ENCODE peak calls at places on chromosomes 13 and 19, in ten cellular contexts. T is cardiac muscle cell; K is DND-41; O is CD8-positive, alpha-beta memory T cell; F is PC-3; M is heart left ventricle; Q is ovary; D is heart right ventricle; P is tibial nerve; G is neuronal stem cell. S is an unnamed sample.

GRCh38 chr19:42132030-42132628 is at the start of gene POU2F2:
- DNase-seq in T (no peak), K (peak), O (peak), F (no peak), M (peak), Q (no peak), D (peak), P (no peak), G (no peak), S (peak)

GRCh38 chr13:97108535-97108910 is 113.6 kb upstream of the MBNL2 start:
- DNase-seq in T (no peak), K (no peak), O (no peak), F (peak), M (no peak), Q (no peak), D (no peak), P (no peak), G (no peak), S (no peak)

GRCh38 chr19:6838062-6838655 is 49.2 kb upstream of the ADGRE1 start:
- DNase-seq in T (no peak), K (no peak), O (no peak), F (no peak), M (no peak), Q (no peak), D (no peak), P (no peak), G (no peak), S (no peak)

GRCh38 chr13:113298001-113298945 is 1.2 kb downstream of the LAMP1 start:
- DNase-seq in T (no peak), K (no peak), O (no peak), F (peak), M (no peak), Q (no peak), D (no peak), P (no peak), G (no peak), S (no peak)

GRCh38 chr13:114152831-114153371 is 20.5 kb upstream of the RASA3 start:
- DNase-seq in T (no peak), K (no peak), O (no peak), F (no peak), M (no peak), Q (no peak), D (no peak), P (no peak), G (no peak), S (no peak)

GRCh38 chr13:109862627-109863026 is 76.2 kb upstream of the IRS2 start:
- DNase-seq in T (no peak), K (no peak), O (no peak), F (peak), M (no peak), Q (no peak), D (no peak), P (no peak), G (no peak), S (no peak)

GRCh38 chr19:15829786-15830185 is 14.3 kb upstream of the OR10H1 start:
- DNase-seq in T (no peak), K (no peak), O (no peak), F (no peak), M (no peak), Q (no peak), D (no peak), P (no peak), G (no peak), S (no peak)

GRCh38 chr13:28059214-28059613 is 41.2 kb downstream of the FLT3 start:
- DNase-seq in T (peak), K (peak), O (peak), F (peak), M (peak), Q (no peak), D (peak), P (no peak), G (peak), S (peak)

GRCh38 chr13:24116103-24116502 is 44.4 kb upstream of the SPATA13 start:
- DNase-seq in T (no peak), K (no peak), O (no peak), F (no peak), M (no peak), Q (no peak), D (no peak), P (no peak), G (no peak), S (no peak)

GRCh38 chr13:106528711-106529414 is 6.6 kb downstream of the EFNB2 start:
- DNase-seq in T (no peak), K (no peak), O (no peak), F (no peak), M (no peak), Q (no peak), D (no peak), P (no peak), G (peak), S (no peak)

GRCh38 chr19:47475460-47475859 is 3.8 kb upstream of the SLC8A2 start:
- DNase-seq in T (no peak), K (no peak), O (no peak), F (no peak), M (no peak), Q (no peak), D (no peak), P (no peak), G (no peak), S (no peak)

GRCh38 chr19:57263244-57263643 is 17.0 kb upstream of the ZNF460 start:
- DNase-seq in T (no peak), K (no peak), O (no peak), F (no peak), M (no peak), Q (no peak), D (no peak), P (no peak), G (no peak), S (no peak)

GRCh38 chr19:10566658-10567410 is 1.0 kb upstream of the KRI1 start:
- DNase-seq in T (no peak), K (peak), O (peak), F (no peak), M (peak), Q (peak), D (no peak), P (no peak), G (no peak), S (peak)

GRCh38 chr13:27617801-27618411 is 2.4 kb downstream of the LNX2 start:
- DNase-seq in T (no peak), K (no peak), O (no peak), F (peak), M (no peak), Q (no peak), D (no peak), P (no peak), G (no peak), S (no peak)

GRCh38 chr13:113928701-113929627 is 44.9 kb downstream of the C13orf46 start:
- DNase-seq in T (no peak), K (no peak), O (no peak), F (no peak), M (peak), Q (peak), D (peak), P (peak), G (no peak), S (no peak)

GRCh38 chr19:50822661-50823208 is 852 bp downstream of the KLK1 start:
- DNase-seq in T (no peak), K (no peak), O (no peak), F (no peak), M (no peak), Q (no peak), D (no peak), P (no peak), G (no peak), S (no peak)

GRCh38 chr19:8050274-8051096 is 2.1 kb upstream of the CCL25 start:
- DNase-seq in T (peak), K (peak), O (peak), F (peak), M (peak), Q (peak), D (peak), P (peak), G (peak), S (peak)
- H3K27ac ChIP-seq in T (no peak), K (no peak), O (peak), F (no peak), M (no peak), Q (no peak), D (no peak), P (no peak), G (no peak), S (no peak)

GRCh38 chr19:5625641-5626040 is 2.8 kb downstream of the SAFB start:
- DNase-seq in T (no peak), K (no peak), O (no peak), F (no peak), M (no peak), Q (no peak), D (no peak), P (no peak), G (no peak), S (no peak)
- H3K27ac ChIP-seq in T (peak), K (peak), O (no peak), F (no peak), M (peak), Q (no peak), D (no peak), P (no peak), G (no peak), S (peak)

GRCh38 chr13:100892981-100893380 is 218.4 kb upstream of the TMTC4 start:
- DNase-seq in T (no peak), K (no peak), O (no peak), F (no peak), M (no peak), Q (no peak), D (no peak), P (no peak), G (no peak), S (no peak)
- H3K27ac ChIP-seq in T (no peak), K (no peak), O (no peak), F (no peak), M (no peak), Q (no peak), D (no peak), P (no peak), G (no peak), S (no peak)

DNA sequence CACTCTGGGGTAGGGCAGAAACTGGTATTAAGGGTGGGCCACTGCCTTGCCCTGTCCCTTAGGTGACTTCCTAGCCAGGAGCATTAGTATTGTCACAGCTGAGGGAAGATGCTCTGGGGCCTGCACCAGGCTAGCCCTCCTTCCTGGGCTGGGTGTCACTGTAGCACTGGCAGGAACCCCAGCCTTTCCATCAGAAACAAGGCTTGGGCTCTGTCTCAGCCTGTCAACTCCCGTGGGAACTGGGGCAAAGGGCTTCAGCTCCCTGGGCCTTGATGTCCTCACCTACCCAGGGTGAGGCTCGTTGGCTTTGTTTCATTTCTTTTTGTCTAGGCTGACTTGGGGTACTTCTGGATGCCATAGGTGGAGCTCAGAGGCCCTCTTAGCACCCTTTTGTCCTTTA is 18.0 kb downstream of the PAF1 start:
- DNase-seq in T (no peak), K (no peak), O (no peak), F (no peak), M (no peak), Q (no peak), D (no peak), P (no peak), G (no peak), S (no peak)
- H3K27ac ChIP-seq in T (no peak), K (no peak), O (no peak), F (no peak), M (peak), Q (peak), D (peak), P (peak), G (no peak), S (no peak)